ENCODE peak calls at places on chromosomes 1 and 21, in seven cellular contexts. Z, A, H, J, K, R and G are unnamed samples.

GRCh38 chr1:22749503-22749902 is 38.9 kb downstream of the EPHB2 start:
- DNase-seq in Z (no peak), A (no peak), H (no peak), J (no peak), K (no peak), R (no peak), G (no peak)

GRCh38 chr1:222975472-222976122 is 160.8 kb downstream of the DISP1 start:
- DNase-seq in Z (no peak), A (no peak), H (no peak), J (peak), K (peak), R (no peak), G (no peak)

GRCh38 chr1:146032613-146033219 is 11.2 kb upstream of the HJV start:
- DNase-seq in Z (no peak), A (peak), H (no peak), J (peak), K (peak), R (no peak), G (no peak)

GRCh38 chr1:232728507-232729263 is 76.5 kb upstream of the MAP10 start:
- DNase-seq in Z (no peak), A (no peak), H (no peak), J (peak), K (peak), R (no peak), G (no peak)

GRCh38 chr1:15337656-15338402 is 71.9 kb upstream of the EFHD2 start:
- DNase-seq in Z (no peak), A (peak), H (no peak), J (peak), K (peak), R (peak), G (no peak)

GRCh38 chr21:44046734-44047133 is 34.6 kb downstream of the TRAPPC10 start:
- DNase-seq in Z (no peak), A (no peak), H (no peak), J (no peak), K (no peak), R (no peak), G (no peak)

GRCh38 chr1:47229031-47229831 is 2.8 kb downstream of the TAL1 start:
- DNase-seq in Z (no peak), A (no peak), H (no peak), J (no peak), K (no peak), R (no peak), G (no peak)

GRCh38 chr1:36705629-36706028 is 222.9 kb upstream of the CSF3R start:
- DNase-seq in Z (no peak), A (no peak), H (no peak), J (no peak), K (no peak), R (no peak), G (no peak)

GRCh38 chr1:109636201-109636952 is 16.7 kb downstream of the AMPD2 start:
- DNase-seq in Z (no peak), A (peak), H (no peak), J (peak), K (peak), R (no peak), G (no peak)

GRCh38 chr1:103459385-103459784 is 66.1 kb upstream of the RNPC3 start:
- DNase-seq in Z (no peak), A (peak), H (no peak), J (peak), K (no peak), R (no peak), G (no peak)

GRCh38 chr1:9822490-9822889 is 1.3 kb downstream of the CLSTN1 start:
- DNase-seq in Z (no peak), A (no peak), H (no peak), J (peak), K (peak), R (no peak), G (no peak)

GRCh38 chr1:7424352-7424890 is 346.7 kb upstream of the VAMP3 start:
- DNase-seq in Z (no peak), A (no peak), H (no peak), J (no peak), K (peak), R (no peak), G (no peak)

GRCh38 chr1:201267481-201268229 is 15.7 kb upstream of the PKP1 start:
- DNase-seq in Z (no peak), A (peak), H (no peak), J (peak), K (peak), R (no peak), G (no peak)

GRCh38 chr1:96076589-96076988 is 645.0 kb upstream of the PTBP2 start:
- DNase-seq in Z (no peak), A (peak), H (no peak), J (peak), K (no peak), R (no peak), G (no peak)

GRCh38 chr21:14120091-14120734 is 90.5 kb downstream of the LIPI start:
- DNase-seq in Z (no peak), A (peak), H (peak), J (peak), K (peak), R (no peak), G (no peak)

GRCh38 chr1:1330366-1331067 is 563 bp upstream of the TAS1R3 start:
- DNase-seq in Z (no peak), A (no peak), H (no peak), J (no peak), K (no peak), R (no peak), G (no peak)

GRCh38 chr21:42214921-42215320 is 4.0 kb upstream of the ABCG1 start:
- DNase-seq in Z (no peak), A (no peak), H (no peak), J (no peak), K (no peak), R (no peak), G (no peak)

GRCh38 chr1:174114788-174115448 is 44.4 kb upstream of the RABGAP1L start:
- DNase-seq in Z (no peak), A (peak), H (no peak), J (peak), K (peak), R (no peak), G (no peak)

GRCh38 chr1:228935198-228935663 is 200.0 kb downstream of the RHOU start:
- DNase-seq in Z (no peak), A (no peak), H (no peak), J (no peak), K (no peak), R (no peak), G (no peak)

GRCh38 chr21:17848228-17848627 is 29.1 kb upstream of the C21orf91 start:
- DNase-seq in Z (peak), A (peak), H (peak), J (peak), K (peak), R (no peak), G (no peak)

GRCh38 chr1:228272831-228273571 is 65.2 kb downstream of the OBSCN start:
- DNase-seq in Z (no peak), A (no peak), H (no peak), J (no peak), K (no peak), R (peak), G (no peak)

GRCh38 chr1:221327954-221328353 is 413.9 kb downstream of the DUSP10 start:
- DNase-seq in Z (no peak), A (no peak), H (no peak), J (no peak), K (no peak), R (no peak), G (no peak)

GRCh38 chr1:47441450-47442106 is 3.7 kb downstream of the FOXD2 start:
- DNase-seq in Z (no peak), A (no peak), H (no peak), J (no peak), K (no peak), R (no peak), G (no peak)

GRCh38 chr21:26845066-26845749 is at the start of gene ADAMTS1:
- DNase-seq in Z (no peak), A (peak), H (peak), J (peak), K (peak), R (peak), G (peak)

GRCh38 chr1:1349256-1350012 is at the start of gene DVL1:
- DNase-seq in Z (peak), A (peak), H (peak), J (peak), K (peak), R (peak), G (no peak)

GRCh38 chr1:67559222-67559700 is 125.7 kb upstream of the GADD45A start:
- DNase-seq in Z (no peak), A (peak), H (peak), J (peak), K (peak), R (no peak), G (no peak)

GRCh38 chr1:98874828-98875227 is 129.8 kb downstream of the PLPPR5 start:
- DNase-seq in Z (no peak), A (no peak), H (no peak), J (no peak), K (no peak), R (no peak), G (no peak)

GRCh38 chr1:69203166-69203565 is 364.6 kb upstream of the LRRC7 start:
- DNase-seq in Z (no peak), A (no peak), H (no peak), J (no peak), K (no peak), R (no peak), G (no peak)
- TF ChIP-seq CTCF in Z (no peak), A (no peak), H (no peak), J (no peak), K (no peak), R (no peak), G (no peak)

GRCh38 chr1:245858683-245859509 is 648.2 kb downstream of the SMYD3 start:
- DNase-seq in Z (no peak), A (peak), H (no peak), J (peak), K (peak), R (no peak), G (no peak)
- TF ChIP-seq CTCF in Z (peak), A (peak), H (no peak), J (peak), K (peak), R (no peak), G (peak)

GRCh38 chr1:154353966-154354365 is 28.6 kb downstream of the ATP8B2 start:
- DNase-seq in Z (no peak), A (no peak), H (no peak), J (no peak), K (no peak), R (no peak), G (no peak)

GRCh38 chr1:154352245-154352580 is 26.9 kb downstream of the ATP8B2 start:
- DNase-seq in Z (no peak), A (no peak), H (no peak), J (no peak), K (no peak), R (no peak), G (no peak)

GRCh38 chr1:154351363-154352068 is 26.2 kb downstream of the ATP8B2 start:
- DNase-seq in Z (no peak), A (peak), H (no peak), J (no peak), K (no peak), R (no peak), G (no peak)

GRCh38 chr1:154352581-154353459 is 27.5 kb downstream of the ATP8B2 start:
- DNase-seq in Z (no peak), A (peak), H (peak), J (peak), K (peak), R (peak), G (no peak)

DNA sequence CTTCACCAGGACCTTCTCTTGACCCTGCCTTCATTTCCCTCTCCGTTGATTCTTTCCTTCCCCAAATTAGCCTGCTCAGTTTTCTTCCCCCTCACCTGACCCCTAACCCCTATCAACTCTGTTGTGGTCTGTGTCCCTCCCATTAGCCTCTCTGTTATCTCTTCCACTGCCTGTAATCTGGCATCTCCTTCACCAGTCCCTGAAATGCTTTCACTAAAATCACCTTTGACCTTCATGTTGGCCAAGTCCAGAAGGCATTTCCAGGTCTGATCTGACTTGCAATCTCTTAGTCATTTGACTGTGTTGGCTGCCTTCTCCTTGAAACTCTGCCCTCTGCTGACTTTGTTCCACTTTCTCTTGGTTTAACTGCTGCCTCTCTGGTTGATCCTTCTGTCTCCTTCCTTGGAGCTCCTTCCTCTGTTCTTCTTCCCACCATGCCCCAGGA is 28.2 kb downstream of the ATP8B2 start:
- DNase-seq in Z (no peak), A (peak), H (no peak), J (peak), K (peak), R (no peak), G (no peak)
- TF ChIP-seq CTCF in Z (peak), A (peak), H (peak), J (peak), K (peak), R (peak), G (peak)

GRCh38 chr1:192604979-192605620 is 29.5 kb downstream of the RGS1 start:
- DNase-seq in Z (no peak), A (no peak), H (no peak), J (no peak), K (no peak), R (no peak), G (no peak)
- TF ChIP-seq CTCF in Z (no peak), A (no peak), H (no peak), J (no peak), K (no peak), R (no peak), G (no peak)

DNA sequence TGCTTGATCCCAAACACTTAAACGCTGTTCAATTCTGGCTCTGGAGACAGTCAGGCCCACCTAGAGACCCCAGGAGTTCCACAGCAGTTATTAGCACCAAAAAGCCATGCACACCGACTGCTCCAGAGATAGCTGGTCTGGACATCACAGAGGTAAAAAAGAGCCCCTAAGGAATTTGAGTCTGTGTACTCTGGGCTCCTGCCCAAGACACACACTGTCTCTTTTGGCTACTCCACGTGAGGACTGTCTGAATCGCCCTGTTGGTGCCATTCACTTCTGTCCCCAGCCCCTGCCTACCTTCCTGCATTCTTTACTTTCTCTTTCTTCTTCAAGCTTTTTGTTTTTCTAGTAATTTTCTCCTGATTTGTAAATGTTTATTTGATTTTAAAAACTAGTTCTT is 197.4 kb downstream of the ADGRL2 start:
- DNase-seq in Z (no peak), A (no peak), H (no peak), J (peak), K (no peak), R (no peak), G (no peak)
- TF ChIP-seq CTCF in Z (no peak), A (no peak), H (no peak), J (no peak), K (no peak), R (no peak), G (no peak)

GRCh38 chr21:45241357-45241756 is 46.3 kb downstream of the POFUT2 start:
- DNase-seq in Z (no peak), A (no peak), H (no peak), J (no peak), K (no peak), R (no peak), G (no peak)

GRCh38 chr21:45234906-45235305 is 52.8 kb downstream of the POFUT2 start:
- DNase-seq in Z (no peak), A (no peak), H (no peak), J (no peak), K (no peak), R (no peak), G (no peak)

GRCh38 chr21:45234127-45234526 is 53.6 kb downstream of the POFUT2 start:
- DNase-seq in Z (no peak), A (no peak), H (no peak), J (no peak), K (no peak), R (no peak), G (no peak)

GRCh38 chr21:45235488-45235887 is 52.2 kb downstream of the POFUT2 start:
- DNase-seq in Z (no peak), A (no peak), H (no peak), J (no peak), K (no peak), R (no peak), G (no peak)

DNA sequence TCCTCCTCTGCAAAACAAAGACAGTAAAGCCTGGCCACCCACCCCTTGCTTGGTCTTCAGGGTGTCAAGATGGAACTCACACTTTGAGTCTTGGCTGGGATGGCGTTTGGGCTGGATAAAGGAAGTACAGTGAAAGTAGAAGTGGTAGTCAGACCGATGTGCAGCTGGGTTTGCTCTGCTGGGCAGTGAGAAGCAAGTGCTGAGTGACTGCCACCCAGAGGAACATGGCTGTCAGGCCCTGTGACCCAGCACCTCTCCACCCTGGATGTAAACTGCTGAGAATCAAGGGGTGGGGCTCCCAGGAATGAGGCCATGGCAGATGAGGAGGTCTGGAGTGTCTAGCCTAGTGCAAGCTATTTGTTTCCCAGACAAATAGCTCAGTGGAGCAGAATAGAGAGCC is 51.2 kb downstream of the POFUT2 start:
- DNase-seq in Z (no peak), A (no peak), H (no peak), J (no peak), K (no peak), R (no peak), G (no peak)
- TF ChIP-seq CTCF in Z (peak), A (peak), H (no peak), J (no peak), K (no peak), R (no peak), G (no peak)

GRCh38 chr1:118995312-118996016 is 7.3 kb upstream of the TBX15 start:
- DNase-seq in Z (no peak), A (no peak), H (no peak), J (no peak), K (no peak), R (no peak), G (no peak)
- TF ChIP-seq CTCF in Z (no peak), A (no peak), H (no peak), J (no peak), K (no peak), R (no peak), G (no peak)

GRCh38 chr21:34509151-34509550 is 2.9 kb downstream of the KCNE1 start:
- DNase-seq in Z (no peak), A (no peak), H (no peak), J (no peak), K (no peak), R (no peak), G (no peak)
- TF ChIP-seq CTCF in Z (peak), A (peak), H (peak), J (peak), K (peak), R (peak), G (no peak)